ENCODE peak calls at places on chromosomes 11 and 22, in ten cellular contexts. I is Karpas-422; X is glutamatergic neuron; S is T-cell; V is foreskin fibroblast; B is activated CD4-positive, alpha-beta T cell treated with anti-CD3 and anti-CD28 coated beads, Interleukin-2, amount 50 U/mL, for 48 hours; Q is brain microvascular endothelial cell; Z is stimulated activated CD4-positive, alpha-beta T cell treated with anti-CD3 and anti-CD28 coated beads, Interleukin-1b, Interleukin-23, amount 100 ng/mL, for 24 hours; U is GM20000; G is K562. P is an unnamed sample.

GRCh38 chr11:133342453-133342852 is 189.8 kb downstream of the OPCML start:
- DNase-seq in V (no peak), Z (no peak), U (no peak), S (no peak), X (no peak), Q (no peak), B (no peak), G (no peak), I (no peak), P (no peak)

GRCh38 chr11:120608760-120609211 is 97.2 kb downstream of the GRIK4 start:
- DNase-seq in V (peak; percentile 23), Z (no peak), B (no peak), U (no peak), X (no peak), S (no peak), I (no peak), G (no peak), Q (no peak), P (no peak)

GRCh38 chr11:120883404-120884135 is 140.3 kb upstream of the TBCEL start:
- DNase-seq in Z (no peak), B (no peak), S (no peak), X (no peak), U (no peak), Q (no peak), G (no peak), V (peak; percentile 41), I (no peak), P (no peak)

GRCh38 chr11:91932151-91932821 is 292.3 kb upstream of the FAT3 start:
- DNase-seq in X (no peak), Z (no peak), S (no peak), U (no peak), G (no peak), Q (no peak), B (no peak), I (no peak), V (no peak), P (no peak)

GRCh38 chr22:21448627-21449416 is 18.4 kb upstream of the TMEM191C start:
- DNase-seq in B (no peak), S (no peak), X (peak; percentile 8), I (no peak), G (no peak), Q (no peak), Z (no peak), V (no peak), U (no peak), P (no peak)

GRCh38 chr11:122668562-122669090 is 13.1 kb downstream of the UBASH3B start:
- DNase-seq in S (no peak), I (peak; percentile 80), U (no peak), X (no peak), V (peak; percentile 83), Q (peak; percentile 63), B (no peak), G (no peak), Z (no peak), P (no peak)

GRCh38 chr22:29268511-29269229 is 602 bp downstream of the EWSR1 start:
- DNase-seq in B (peak; percentile 35), Z (no peak), I (peak; percentile 70), G (peak; percentile 69), Q (peak; percentile 41), V (peak; percentile 63), S (peak; percentile 33), U (peak; percentile 55), X (peak; percentile 59), P (no peak)

GRCh38 chr11:105100976-105101630 is 38.5 kb downstream of the CARD18 start:
- DNase-seq in Z (no peak), U (no peak), Q (no peak), I (no peak), X (no peak), V (no peak), G (no peak), B (no peak), S (no peak), P (no peak)

GRCh38 chr22:11628651-11629511 is 3899.1 kb upstream of the OR11H1 start:
- DNase-seq in Q (no peak), I (no peak), Z (no peak), X (no peak), U (peak; percentile 34), V (no peak), S (no peak), B (no peak), G (no peak), P (no peak)

GRCh38 chr22:49765091-49765771 is 62.4 kb downstream of the BRD1 start:
- DNase-seq in I (no peak), S (no peak), U (no peak), Q (no peak), X (peak; percentile 10), B (no peak), G (no peak), V (no peak), Z (no peak), P (no peak)

GRCh38 chr11:99865951-99866350 is 821.1 kb upstream of the ARHGAP42 start:
- DNase-seq in V (no peak), X (no peak), S (no peak), Z (no peak), I (no peak), U (no peak), Q (peak; percentile 3), G (no peak), B (no peak), P (peak; percentile 52)

GRCh38 chr11:73285721-73286120 is 13.6 kb downstream of the P2RY6 start:
- DNase-seq in G (no peak), Z (no peak), U (no peak), Q (no peak), B (no peak), V (no peak), X (no peak), I (no peak), S (no peak), P (no peak)

GRCh38 chr11:114273071-114273470 is 23.1 kb upstream of the NNMT start:
- DNase-seq in I (no peak), V (no peak), G (no peak), S (no peak), U (no peak), Q (no peak), X (no peak), Z (no peak), B (no peak), P (no peak)

GRCh38 chr11:127632971-127633680 is 632.6 kb upstream of the KIRREL3 start:
- DNase-seq in Z (no peak), I (no peak), S (no peak), U (no peak), Q (no peak), B (no peak), G (no peak), V (no peak), X (no peak), P (no peak)

GRCh38 chr11:73716153-73717056 is 44.5 kb downstream of the RAB6A start:
- DNase-seq in Z (no peak), Q (no peak), U (no peak), I (peak; percentile 72), S (no peak), V (no peak), B (no peak), X (no peak), G (no peak), P (no peak)

GRCh38 chr11:126414615-126415014 is 59.1 kb downstream of the ST3GAL4 start:
- DNase-seq in U (no peak), B (no peak), G (no peak), Q (no peak), V (no peak), X (no peak), S (no peak), Z (no peak), I (no peak), P (no peak)

GRCh38 chr11:62394825-62395538 is 23.9 kb upstream of the SCGB1A1 start:
- DNase-seq in Q (peak; percentile 73), B (peak; percentile 25), V (peak; percentile 67), Z (no peak), U (peak; percentile 80), S (peak; percentile 18), I (peak; percentile 85), G (peak; percentile 57), X (peak; percentile 76), P (peak; percentile 80)

GRCh38 chr22:32281092-32281491 is 25.9 kb upstream of the SLC5A4 start:
- DNase-seq in U (no peak), I (no peak), Z (no peak), G (no peak), X (no peak), Q (peak; percentile 59), S (no peak), B (no peak), V (peak; percentile 20), P (no peak)

GRCh38 chr11:111949519-111950426 is 12.6 kb downstream of the DIXDC1 start:
- DNase-seq in Q (no peak), Z (no peak), X (no peak), U (no peak), B (no peak), G (no peak), I (no peak), V (no peak), S (no peak), P (no peak)

GRCh38 chr11:2263012-2263565 is 7.3 kb downstream of the ASCL2 start:
- DNase-seq in S (no peak), Q (no peak), G (no peak), V (no peak), U (no peak), I (no peak), Z (no peak), B (no peak), X (no peak), P (no peak)

GRCh38 chr22:37141971-37142647 is 7.6 kb downstream of the IL2RB start:
- DNase-seq in I (no peak), Z (no peak), V (no peak), U (no peak), S (no peak), B (no peak), G (peak; percentile 66), X (no peak), Q (no peak), P (no peak)

GRCh38 chr11:88414385-88414861 is 76.9 kb upstream of the CTSC start:
- DNase-seq in Q (peak; percentile 83), X (no peak), V (peak; percentile 38), I (no peak), B (no peak), S (peak; percentile 3), U (peak; percentile 6), Z (no peak), G (no peak), P (peak; percentile 18)

GRCh38 chr11:100805509-100806199 is 118.6 kb downstream of the ARHGAP42 start:
- DNase-seq in G (no peak), U (no peak), Z (no peak), V (no peak), Q (no peak), S (no peak), I (no peak), B (no peak), X (no peak), P (no peak)

GRCh38 chr11:78244546-78245315 is 56.0 kb downstream of the USP35 start:
- DNase-seq in V (no peak), I (no peak), S (no peak), U (no peak), Z (no peak), G (no peak), X (no peak), B (no peak), Q (no peak), P (no peak)

GRCh38 chr22:27032121-27032761 is 374.9 kb downstream of the MIAT start:
- DNase-seq in Z (no peak), U (no peak), I (peak; percentile 46), Q (no peak), X (peak; percentile 55), V (no peak), S (no peak), G (no peak), B (no peak), P (no peak)

GRCh38 chr11:66012946-66013761 is 1.3 kb downstream of the CST6 start:
- DNase-seq in S (no peak), G (peak; percentile 57), X (no peak), I (no peak), Q (no peak), V (no peak), Z (no peak), U (peak; percentile 25), B (no peak), P (no peak)

GRCh38 chr11:47587733-47588326 is 1.4 kb downstream of the FAM180B start:
- DNase-seq in X (no peak), S (no peak), B (no peak), V (no peak), Q (no peak), G (no peak), Z (no peak), U (peak; percentile 34), I (no peak), P (peak; percentile 56)